ENCODE peak calls at places on chromosomes 4 and X, in six cellular contexts. J is cardiac muscle cell, R is GM20000, E is hepatocyte, D is colonic mucosa, X is WERI-Rb-1. U is an unnamed sample.

GRCh38 chrX:119763175-119763574 is 4.8 kb downstream of the SOWAHD start:
- DNase-seq in E (no peak), J (no peak), D (no peak), R (no peak), X (no peak), U (peak)

GRCh38 chr4:87978656-87979055 is 3.1 kb downstream of the SPP1 start:
- DNase-seq in J (no peak), D (no peak), E (no peak), X (no peak), R (no peak), U (peak)

GRCh38 chrX:19630228-19630627 is 114.9 kb upstream of the MAP3K15 start:
- DNase-seq in X (no peak), R (no peak), J (no peak), D (no peak), E (no peak), U (no peak)

GRCh38 chrX:41452972-41453371 is 5.8 kb downstream of the NYX start:
- DNase-seq in J (no peak), D (no peak), E (no peak), X (no peak), R (no peak), U (no peak)

GRCh38 chr4:15414601-15415091 is 13.2 kb upstream of the C1QTNF7 start:
- DNase-seq in X (no peak), J (no peak), R (no peak), E (no peak), D (no peak), U (no peak)

GRCh38 chrX:72255445-72255844 is 16.6 kb upstream of the ERCC6L start:
- DNase-seq in E (no peak), X (no peak), J (no peak), R (no peak), D (peak), U (peak)

GRCh38 chr4:18203936-18204335 is 182.4 kb upstream of the LCORL start:
- DNase-seq in D (no peak), E (no peak), X (no peak), R (no peak), J (no peak), U (no peak)

GRCh38 chr4:75432683-75433082 is 81.5 kb downstream of the RCHY1 start:
- DNase-seq in X (peak), J (peak), E (peak), D (no peak), R (no peak), U (peak)

GRCh38 chr4:15779336-15779735 is 1.2 kb downstream of the CD38 start:
- DNase-seq in J (peak), R (no peak), D (peak), X (no peak), E (peak), U (peak)

GRCh38 chr4:24778427-24779225 is 16.7 kb upstream of the SOD3 start:
- DNase-seq in X (no peak), D (no peak), R (no peak), J (no peak), E (peak), U (no peak)

GRCh38 chr4:41122775-41123174 is 91.6 kb downstream of the APBB2 start:
- DNase-seq in X (no peak), D (no peak), J (no peak), E (no peak), R (no peak), U (no peak)
- TF ChIP-seq CTCF in X (peak), D (no peak), J (no peak), E (no peak), R (no peak), U (no peak)

GRCh38 chrX:68183612-68184214 is 249.6 kb downstream of the OPHN1 start:
- DNase-seq in D (no peak), R (no peak), J (peak), X (peak), E (peak), U (peak)
- TF ChIP-seq CTCF in D (no peak), R (no peak), J (peak), X (peak), E (peak), U (peak)

DNA sequence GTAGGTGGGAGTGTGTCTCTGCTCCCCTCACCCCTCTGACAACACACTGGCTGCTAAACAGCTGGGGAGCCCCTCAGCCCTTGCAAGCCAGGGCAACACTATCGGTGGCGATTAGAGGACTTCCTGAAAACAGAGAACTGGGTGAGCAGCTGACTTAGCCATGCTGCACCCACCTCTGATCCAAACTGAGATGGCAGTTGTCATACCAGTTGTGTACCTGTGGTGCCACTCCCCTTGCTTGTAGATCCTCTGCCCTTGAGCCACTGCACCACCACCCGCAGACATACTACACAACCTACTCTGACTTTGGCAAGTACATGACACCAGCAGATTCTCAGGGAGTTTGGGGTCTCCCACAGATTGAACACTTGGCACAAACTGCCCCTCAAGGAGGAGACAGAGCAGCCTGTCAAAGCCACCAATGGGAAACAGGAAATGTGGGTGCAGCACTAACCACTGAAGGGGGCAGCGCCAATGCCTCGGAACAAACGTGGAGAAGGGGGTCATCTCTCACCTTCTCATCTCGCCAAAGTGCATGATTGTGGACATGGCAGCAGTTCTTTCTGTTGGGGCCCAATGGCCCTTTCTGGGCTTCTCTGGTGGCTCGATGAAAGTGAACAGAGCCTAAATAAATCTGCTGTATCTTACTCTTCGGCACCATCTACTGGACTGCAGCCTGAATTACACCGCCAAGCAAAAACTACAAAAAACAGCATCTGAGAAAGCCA is 119.8 kb downstream of the NEK1 start:
- DNase-seq in R (peak), E (peak), X (peak), J (peak), D (peak), U (peak)
- TF ChIP-seq CTCF in R (peak), E (peak), X (peak), J (peak), D (peak), U (peak)

DNA sequence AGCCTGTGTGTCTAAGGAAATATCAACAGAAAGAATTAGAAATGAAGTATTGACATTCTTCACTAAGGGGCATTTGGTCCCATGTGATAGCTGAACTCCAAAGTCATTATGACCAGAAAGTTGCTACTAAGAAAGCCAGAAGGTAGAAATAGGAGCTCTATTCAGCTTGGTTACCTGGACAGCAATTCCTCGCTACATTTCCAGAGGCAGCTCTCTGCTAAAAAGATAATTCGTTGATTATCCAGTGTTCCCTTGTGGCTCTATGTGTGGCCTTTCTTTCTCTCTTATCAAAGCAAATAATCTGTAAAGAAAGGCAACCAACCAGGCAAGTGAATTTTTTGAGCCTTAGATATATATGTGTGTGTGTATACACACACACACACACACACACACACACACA is 341.3 kb downstream of the ADGRL3 start:
- DNase-seq in E (peak), D (no peak), R (no peak), J (peak), X (no peak), U (no peak)
- TF ChIP-seq CTCF in E (peak), D (no peak), R (no peak), J (peak), X (peak), U (no peak)

DNA sequence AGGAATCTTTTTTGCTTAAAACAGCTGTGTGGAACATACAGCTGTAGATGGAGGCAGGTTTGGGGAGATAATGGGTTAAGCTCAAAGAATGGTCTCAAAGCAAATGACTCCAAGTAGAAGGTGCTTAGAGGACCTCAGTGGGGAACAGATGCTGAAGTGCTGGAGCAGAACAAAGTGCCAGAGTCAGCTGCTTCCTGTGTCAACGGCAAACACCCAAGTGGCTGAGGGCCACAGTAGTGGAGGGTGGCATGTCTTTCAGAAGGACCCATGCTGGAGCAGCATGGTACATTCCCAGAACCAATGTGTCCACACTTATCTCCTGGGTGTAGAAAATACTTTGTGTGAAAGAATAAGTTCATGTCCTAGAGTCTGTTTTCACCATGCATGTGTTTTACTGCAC is 197.5 kb downstream of the CCNG2 start:
- DNase-seq in R (no peak), J (no peak), E (no peak), D (no peak), X (no peak), U (no peak)
- TF ChIP-seq CTCF in R (no peak), J (no peak), E (no peak), D (no peak), X (no peak), U (no peak)

U was measured in Calu3.